ENCODE peak calls at places on chromosomes 2 and 18, in seven cellular contexts. One of them, this sample, is unnamed.

GRCh38 chr2:49108851-49109250 is 45.5 kb downstream of the FSHR start:
- DNase-seq in tibial nerve: no peak
- DNase-seq in esophagus muscularis mucosa: no peak
- DNase-seq in sigmoid colon: no peak
- DNase-seq in GM12878: no peak
- DNase-seq in A549: no peak
- DNase-seq in stomach: no peak
- DNase-seq in this sample: no peak

GRCh38 chr18:62505669-62506494 is 16.9 kb upstream of the ZCCHC2 start:
- DNase-seq in esophagus muscularis mucosa: no peak
- DNase-seq in GM12878: peak
- DNase-seq in A549: no peak
- DNase-seq in sigmoid colon: no peak
- DNase-seq in tibial nerve: no peak
- DNase-seq in stomach: no peak
- DNase-seq in this sample: no peak

GRCh38 chr18:74373428-74373827 is 57.8 kb downstream of the C18orf63 start:
- DNase-seq in sigmoid colon: no peak
- DNase-seq in A549: no peak
- DNase-seq in GM12878: no peak
- DNase-seq in stomach: no peak
- DNase-seq in tibial nerve: no peak
- DNase-seq in esophagus muscularis mucosa: peak
- DNase-seq in this sample: no peak

GRCh38 chr18:12839526-12840196 is 44.4 kb downstream of the PTPN2 start:
- DNase-seq in esophagus muscularis mucosa: no peak
- DNase-seq in tibial nerve: no peak
- DNase-seq in A549: no peak
- DNase-seq in stomach: no peak
- DNase-seq in GM12878: peak
- DNase-seq in sigmoid colon: no peak
- DNase-seq in this sample: no peak

GRCh38 chr2:239548491-239548890 is 147.7 kb upstream of the HDAC4 start:
- DNase-seq in esophagus muscularis mucosa: no peak
- DNase-seq in sigmoid colon: peak
- DNase-seq in A549: no peak
- DNase-seq in GM12878: no peak
- DNase-seq in stomach: no peak
- DNase-seq in tibial nerve: no peak
- DNase-seq in this sample: no peak

GRCh38 chr2:199404841-199405240 is 52.9 kb downstream of the SATB2 start:
- DNase-seq in esophagus muscularis mucosa: no peak
- DNase-seq in A549: no peak
- DNase-seq in stomach: no peak
- DNase-seq in sigmoid colon: no peak
- DNase-seq in tibial nerve: no peak
- DNase-seq in GM12878: no peak
- DNase-seq in this sample: no peak

GRCh38 chr18:47204908-47205522 is 28.9 kb upstream of the IER3IP1 start:
- DNase-seq in GM12878: no peak
- DNase-seq in stomach: peak
- DNase-seq in esophagus muscularis mucosa: no peak
- DNase-seq in tibial nerve: no peak
- DNase-seq in A549: peak
- DNase-seq in sigmoid colon: no peak
- DNase-seq in this sample: peak

GRCh38 chr2:212227755-212228154 is 310.8 kb downstream of the ERBB4 start:
- DNase-seq in GM12878: no peak
- DNase-seq in A549: no peak
- DNase-seq in tibial nerve: no peak
- DNase-seq in esophagus muscularis mucosa: no peak
- DNase-seq in stomach: peak
- DNase-seq in sigmoid colon: no peak
- DNase-seq in this sample: no peak

GRCh38 chr2:154700142-154700541 is 1.6 kb downstream of the KCNJ3 start:
- DNase-seq in esophagus muscularis mucosa: no peak
- DNase-seq in GM12878: no peak
- DNase-seq in A549: no peak
- DNase-seq in sigmoid colon: no peak
- DNase-seq in stomach: no peak
- DNase-seq in tibial nerve: no peak
- DNase-seq in this sample: no peak

GRCh38 chr18:136433-136832 is 21.9 kb upstream of the USP14 start:
- DNase-seq in stomach: no peak
- DNase-seq in GM12878: no peak
- DNase-seq in A549: no peak
- DNase-seq in esophagus muscularis mucosa: no peak
- DNase-seq in sigmoid colon: no peak
- DNase-seq in tibial nerve: no peak
- DNase-seq in this sample: peak

GRCh38 chr2:96116879-96117533 is 635 bp upstream of the ADRA2B start:
- DNase-seq in sigmoid colon: no peak
- DNase-seq in esophagus muscularis mucosa: no peak
- DNase-seq in tibial nerve: no peak
- DNase-seq in GM12878: no peak
- DNase-seq in stomach: peak
- DNase-seq in A549: peak
- DNase-seq in this sample: peak

GRCh38 chr18:39959839-39960238 is 1995.2 kb upstream of the PIK3C3 start:
- DNase-seq in esophagus muscularis mucosa: no peak
- DNase-seq in stomach: no peak
- DNase-seq in GM12878: no peak
- DNase-seq in tibial nerve: no peak
- DNase-seq in sigmoid colon: no peak
- DNase-seq in A549: no peak
- DNase-seq in this sample: no peak

GRCh38 chr2:173884403-173884802 is 80.8 kb downstream of the SP3 start:
- DNase-seq in A549: no peak
- DNase-seq in esophagus muscularis mucosa: no peak
- DNase-seq in GM12878: no peak
- DNase-seq in stomach: peak
- DNase-seq in sigmoid colon: peak
- DNase-seq in tibial nerve: peak
- DNase-seq in this sample: peak

GRCh38 chr2:235352541-235352940 is 141.3 kb upstream of the AGAP1 start:
- DNase-seq in A549: no peak
- DNase-seq in esophagus muscularis mucosa: no peak
- DNase-seq in tibial nerve: no peak
- DNase-seq in GM12878: no peak
- DNase-seq in stomach: no peak
- DNase-seq in sigmoid colon: no peak
- DNase-seq in this sample: no peak

GRCh38 chr2:6224267-6224666 is 532.1 kb downstream of the SOX11 start:
- DNase-seq in stomach: no peak
- DNase-seq in esophagus muscularis mucosa: peak
- DNase-seq in GM12878: peak
- DNase-seq in tibial nerve: no peak
- DNase-seq in sigmoid colon: no peak
- DNase-seq in A549: no peak
- DNase-seq in this sample: no peak

GRCh38 chr2:239873656-239874635 is 151.2 kb downstream of the NDUFA10 start:
- DNase-seq in stomach: peak
- DNase-seq in A549: no peak
- DNase-seq in sigmoid colon: no peak
- DNase-seq in tibial nerve: no peak
- DNase-seq in esophagus muscularis mucosa: peak
- DNase-seq in GM12878: no peak
- DNase-seq in this sample: no peak

GRCh38 chr2:189411860-189412259 is 29.4 kb upstream of the WDR75 start:
- DNase-seq in A549: no peak
- DNase-seq in GM12878: no peak
- DNase-seq in sigmoid colon: peak
- DNase-seq in esophagus muscularis mucosa: no peak
- DNase-seq in tibial nerve: no peak
- DNase-seq in stomach: no peak
- DNase-seq in this sample: no peak
- TF ChIP-seq EP300 in A549: no peak
- TF ChIP-seq EP300 in GM12878: no peak
- TF ChIP-seq EP300 in sigmoid colon: peak
- TF ChIP-seq EP300 in esophagus muscularis mucosa: peak
- TF ChIP-seq EP300 in tibial nerve: peak
- TF ChIP-seq EP300 in stomach: peak
- TF ChIP-seq EP300 in this sample: peak

DNA sequence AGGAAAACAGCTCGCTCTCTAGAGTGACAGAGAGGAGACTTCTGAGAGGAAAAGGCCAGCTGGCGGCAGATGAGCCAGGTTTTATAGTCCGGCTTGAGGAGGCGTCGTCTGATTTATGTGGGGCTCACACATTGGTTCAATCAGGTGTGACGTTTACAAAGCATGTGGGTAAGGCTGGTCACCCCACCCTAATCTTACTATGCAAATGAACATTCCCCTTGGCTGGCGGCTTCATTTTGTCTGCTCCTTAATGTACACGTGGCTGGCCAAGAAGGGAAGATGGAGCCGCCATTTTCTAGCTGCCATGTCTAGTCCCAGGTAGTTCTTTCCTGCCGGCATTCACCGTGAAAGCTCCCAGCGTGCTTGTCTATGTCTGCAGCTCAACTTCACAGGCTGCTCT is 299.1 kb upstream of the SPRED2 start:
- DNase-seq in A549: no peak
- DNase-seq in sigmoid colon: no peak
- DNase-seq in stomach: no peak
- DNase-seq in esophagus muscularis mucosa: no peak
- DNase-seq in GM12878: no peak
- DNase-seq in tibial nerve: no peak
- DNase-seq in this sample: no peak
- TF ChIP-seq POLR2A in A549: no peak
- TF ChIP-seq POLR2A in sigmoid colon: no peak
- TF ChIP-seq POLR2A in stomach: no peak
- TF ChIP-seq POLR2A in esophagus muscularis mucosa: no peak
- TF ChIP-seq POLR2A in GM12878: no peak
- TF ChIP-seq POLR2A in tibial nerve: no peak
- TF ChIP-seq POLR2A in this sample: no peak

GRCh38 chr18:48951448-48952286 is 902 bp upstream of the SMAD7 start:
- DNase-seq in stomach: peak
- DNase-seq in tibial nerve: peak
- DNase-seq in sigmoid colon: peak
- DNase-seq in esophagus muscularis mucosa: no peak
- DNase-seq in A549: no peak
- DNase-seq in GM12878: no peak
- DNase-seq in this sample: peak

GRCh38 chr18:48950536-48951447 is at the start of gene SMAD7:
- DNase-seq in sigmoid colon: no peak
- DNase-seq in stomach: peak
- DNase-seq in esophagus muscularis mucosa: no peak
- DNase-seq in A549: no peak
- DNase-seq in tibial nerve: peak
- DNase-seq in GM12878: no peak
- DNase-seq in this sample: peak

GRCh38 chr18:48948112-48949050 is 2.4 kb downstream of the SMAD7 start:
- DNase-seq in A549: no peak
- DNase-seq in tibial nerve: no peak
- DNase-seq in sigmoid colon: peak
- DNase-seq in stomach: peak
- DNase-seq in esophagus muscularis mucosa: no peak
- DNase-seq in GM12878: no peak
- DNase-seq in this sample: peak

GRCh38 chr18:48949051-48949605 is 1.6 kb downstream of the SMAD7 start:
- DNase-seq in sigmoid colon: peak
- DNase-seq in stomach: peak
- DNase-seq in esophagus muscularis mucosa: no peak
- DNase-seq in tibial nerve: no peak
- DNase-seq in A549: no peak
- DNase-seq in GM12878: no peak
- DNase-seq in this sample: peak

GRCh38 chr18:48949606-48950535 is 894 bp downstream of the SMAD7 start:
- DNase-seq in tibial nerve: no peak
- DNase-seq in GM12878: no peak
- DNase-seq in stomach: peak
- DNase-seq in sigmoid colon: no peak
- DNase-seq in esophagus muscularis mucosa: no peak
- DNase-seq in A549: no peak
- DNase-seq in this sample: peak
- TF ChIP-seq CTCF in tibial nerve: no peak
- TF ChIP-seq CTCF in GM12878: no peak
- TF ChIP-seq CTCF in stomach: no peak
- TF ChIP-seq CTCF in sigmoid colon: no peak
- TF ChIP-seq CTCF in esophagus muscularis mucosa: peak
- TF ChIP-seq CTCF in A549: no peak
- TF ChIP-seq CTCF in this sample: peak

GRCh38 chr2:86224645-86225355 is 25.5 kb downstream of the MRPL35 start:
- DNase-seq in A549: no peak
- DNase-seq in esophagus muscularis mucosa: no peak
- DNase-seq in tibial nerve: no peak
- DNase-seq in stomach: no peak
- DNase-seq in GM12878: no peak
- DNase-seq in sigmoid colon: no peak
- DNase-seq in this sample: no peak
- TF ChIP-seq EP300 in A549: no peak
- TF ChIP-seq EP300 in esophagus muscularis mucosa: no peak
- TF ChIP-seq EP300 in tibial nerve: no peak
- TF ChIP-seq EP300 in stomach: no peak
- TF ChIP-seq EP300 in GM12878: no peak
- TF ChIP-seq EP300 in sigmoid colon: no peak
- TF ChIP-seq EP300 in this sample: no peak

GRCh38 chr2:218853766-218854165 is 5.8 kb upstream of the WNT6 start:
- DNase-seq in tibial nerve: no peak
- DNase-seq in GM12878: no peak
- DNase-seq in stomach: no peak
- DNase-seq in A549: no peak
- DNase-seq in esophagus muscularis mucosa: no peak
- DNase-seq in sigmoid colon: peak
- DNase-seq in this sample: no peak

GRCh38 chr2:218851286-218851685 is 8.3 kb upstream of the WNT6 start:
- DNase-seq in tibial nerve: no peak
- DNase-seq in sigmoid colon: no peak
- DNase-seq in stomach: no peak
- DNase-seq in A549: no peak
- DNase-seq in GM12878: no peak
- DNase-seq in esophagus muscularis mucosa: no peak
- DNase-seq in this sample: no peak

GRCh38 chr2:218854860-218855259 is 4.7 kb upstream of the WNT6 start:
- DNase-seq in esophagus muscularis mucosa: no peak
- DNase-seq in stomach: no peak
- DNase-seq in GM12878: no peak
- DNase-seq in tibial nerve: no peak
- DNase-seq in A549: no peak
- DNase-seq in sigmoid colon: no peak
- DNase-seq in this sample: no peak

GRCh38 chr2:218850796-218851195 is 8.8 kb upstream of the WNT6 start:
- DNase-seq in A549: no peak
- DNase-seq in tibial nerve: no peak
- DNase-seq in sigmoid colon: no peak
- DNase-seq in stomach: no peak
- DNase-seq in GM12878: no peak
- DNase-seq in esophagus muscularis mucosa: no peak
- DNase-seq in this sample: no peak

GRCh38 chr2:218852911-218853667 is 6.5 kb upstream of the WNT6 start:
- DNase-seq in GM12878: no peak
- DNase-seq in esophagus muscularis mucosa: no peak
- DNase-seq in sigmoid colon: no peak
- DNase-seq in A549: no peak
- DNase-seq in tibial nerve: peak
- DNase-seq in stomach: peak
- DNase-seq in this sample: peak
- TF ChIP-seq POLR2A in GM12878: no peak
- TF ChIP-seq POLR2A in esophagus muscularis mucosa: no peak
- TF ChIP-seq POLR2A in sigmoid colon: no peak
- TF ChIP-seq POLR2A in A549: no peak
- TF ChIP-seq POLR2A in tibial nerve: no peak
- TF ChIP-seq POLR2A in stomach: no peak
- TF ChIP-seq POLR2A in this sample: no peak

This sample was measured in transverse colon.